ENCODE peak calls at places on chromosome 20, in four cellular contexts. One of them, this sample, is unnamed.

GRCh38 chr20:9514461-9515210 is at the start of gene LAMP5:
- DNase-seq in cardiac fibroblast: no peak
- DNase-seq in effector memory CD8-positive, alpha-beta T cell: no peak
- DNase-seq in foreskin melanocyte: no peak
- DNase-seq in this sample: no peak

GRCh38 chr20:46772901-46773300 is 63.5 kb downstream of the SLC2A10 start:
- DNase-seq in cardiac fibroblast: no peak
- DNase-seq in effector memory CD8-positive, alpha-beta T cell: no peak
- DNase-seq in foreskin melanocyte: no peak
- DNase-seq in this sample: no peak

GRCh38 chr20:20364016-20364746 is 3.7 kb upstream of the INSM1 start:
- DNase-seq in cardiac fibroblast: no peak
- DNase-seq in effector memory CD8-positive, alpha-beta T cell: no peak
- DNase-seq in foreskin melanocyte: no peak
- DNase-seq in this sample: no peak

GRCh38 chr20:47358672-47359532 is 2.4 kb upstream of the ZMYND8 start:
- DNase-seq in cardiac fibroblast: peak
- DNase-seq in effector memory CD8-positive, alpha-beta T cell: no peak
- DNase-seq in foreskin melanocyte: peak
- DNase-seq in this sample: no peak

GRCh38 chr20:62792182-62792939 is 3.9 kb upstream of the MRGBP start:
- DNase-seq in cardiac fibroblast: peak
- DNase-seq in effector memory CD8-positive, alpha-beta T cell: no peak
- DNase-seq in foreskin melanocyte: no peak
- DNase-seq in this sample: no peak

GRCh38 chr20:38434310-38434741 is 802 bp downstream of the SNHG17 start:
- DNase-seq in cardiac fibroblast: peak
- DNase-seq in effector memory CD8-positive, alpha-beta T cell: peak
- DNase-seq in foreskin melanocyte: peak
- DNase-seq in this sample: peak

GRCh38 chr20:41373384-41373783 is 6.8 kb upstream of the EMILIN3 start:
- DNase-seq in cardiac fibroblast: no peak
- DNase-seq in effector memory CD8-positive, alpha-beta T cell: no peak
- DNase-seq in foreskin melanocyte: no peak
- DNase-seq in this sample: no peak

GRCh38 chr20:24763386-24764026 is 185.6 kb upstream of the CST7 start:
- DNase-seq in cardiac fibroblast: no peak
- DNase-seq in effector memory CD8-positive, alpha-beta T cell: no peak
- DNase-seq in foreskin melanocyte: no peak
- DNase-seq in this sample: no peak

GRCh38 chr20:8504030-8504429 is 372.0 kb downstream of the PLCB1 start:
- DNase-seq in cardiac fibroblast: no peak
- DNase-seq in effector memory CD8-positive, alpha-beta T cell: no peak
- DNase-seq in foreskin melanocyte: no peak
- DNase-seq in this sample: no peak

GRCh38 chr20:39853664-39854063 is 835.4 kb downstream of the MAFB start:
- DNase-seq in cardiac fibroblast: peak
- DNase-seq in effector memory CD8-positive, alpha-beta T cell: no peak
- DNase-seq in foreskin melanocyte: no peak
- DNase-seq in this sample: no peak

GRCh38 chr20:709421-709820 is 33.8 kb upstream of the SCRT2 start:
- DNase-seq in cardiac fibroblast: no peak
- DNase-seq in effector memory CD8-positive, alpha-beta T cell: no peak
- DNase-seq in foreskin melanocyte: no peak
- DNase-seq in this sample: no peak

GRCh38 chr20:8232332-8232731 is 100.3 kb downstream of the PLCB1 start:
- DNase-seq in cardiac fibroblast: no peak
- DNase-seq in effector memory CD8-positive, alpha-beta T cell: no peak
- DNase-seq in foreskin melanocyte: no peak
- DNase-seq in this sample: no peak

GRCh38 chr20:24660651-24661050 is 191.2 kb downstream of the SYNDIG1 start:
- DNase-seq in cardiac fibroblast: no peak
- DNase-seq in effector memory CD8-positive, alpha-beta T cell: no peak
- DNase-seq in foreskin melanocyte: no peak
- DNase-seq in this sample: no peak

GRCh38 chr20:32439132-32439829 is 81.2 kb downstream of the ASXL1 start:
- DNase-seq in cardiac fibroblast: peak
- DNase-seq in effector memory CD8-positive, alpha-beta T cell: no peak
- DNase-seq in foreskin melanocyte: no peak
- DNase-seq in this sample: no peak

GRCh38 chr20:24669701-24670100 is 200.3 kb downstream of the SYNDIG1 start:
- DNase-seq in cardiac fibroblast: no peak
- DNase-seq in effector memory CD8-positive, alpha-beta T cell: no peak
- DNase-seq in foreskin melanocyte: no peak
- DNase-seq in this sample: no peak

GRCh38 chr20:7851031-7851490 is 89.2 kb downstream of the HAO1 start:
- DNase-seq in cardiac fibroblast: peak
- DNase-seq in effector memory CD8-positive, alpha-beta T cell: no peak
- DNase-seq in foreskin melanocyte: no peak
- DNase-seq in this sample: no peak

GRCh38 chr20:51937780-51938179 is 135.5 kb upstream of the SALL4 start:
- DNase-seq in cardiac fibroblast: no peak
- DNase-seq in effector memory CD8-positive, alpha-beta T cell: no peak
- DNase-seq in foreskin melanocyte: no peak
- DNase-seq in this sample: no peak

GRCh38 chr20:62708591-62709536 is at the start of gene NTSR1:
- DNase-seq in cardiac fibroblast: no peak
- DNase-seq in effector memory CD8-positive, alpha-beta T cell: no peak
- DNase-seq in foreskin melanocyte: no peak
- DNase-seq in this sample: no peak

GRCh38 chr20:23366384-23366783 is 4.4 kb downstream of the GZF1 start:
- DNase-seq in cardiac fibroblast: no peak
- DNase-seq in effector memory CD8-positive, alpha-beta T cell: no peak
- DNase-seq in foreskin melanocyte: no peak
- DNase-seq in this sample: peak

GRCh38 chr20:44288252-44288651 is 22.8 kb downstream of the FITM2 start:
- DNase-seq in cardiac fibroblast: no peak
- DNase-seq in effector memory CD8-positive, alpha-beta T cell: no peak
- DNase-seq in foreskin melanocyte: no peak
- DNase-seq in this sample: no peak

GRCh38 chr20:13008761-13009681 is at the start of gene SPTLC3:
- DNase-seq in cardiac fibroblast: peak
- DNase-seq in effector memory CD8-positive, alpha-beta T cell: no peak
- DNase-seq in foreskin melanocyte: no peak
- DNase-seq in this sample: no peak